ENCODE peak calls at places on chromosomes 3 and 15, in nine cellular contexts. I is cardiac muscle cell, P is brain microvascular endothelial cell, D is H1, C is AG10803, Z is AG04450, K is HFF-Myc, V is body of pancreas, Q is prostate gland. J is an unnamed sample.

GRCh38 chr3:125310623-125311076 is 64.5 kb downstream of the ZNF148 start:
- DNase-seq in I (no peak), P (no peak), D (no peak), C (no peak), Z (no peak), K (no peak), V (peak; percentile 15), Q (no peak), J (no peak)

GRCh38 chr3:99638244-99638948 is at the start of gene COL8A1:
- DNase-seq in I (peak; percentile 77), P (peak; percentile 88), D (peak; percentile 75), C (peak; percentile 90), Z (peak; percentile 47), K (no peak), V (peak; percentile 33), Q (peak; percentile 8), J (peak; percentile 39)

GRCh38 chr3:113898892-113899291 is 48.9 kb upstream of the ZDHHC23 start:
- DNase-seq in I (peak; percentile 73), P (peak; percentile 22), D (no peak), C (peak; percentile 85), Z (no peak), K (no peak), V (no peak), Q (no peak), J (no peak)

GRCh38 chr3:168620854-168621253 is 525.1 kb upstream of the GOLIM4 start:
- DNase-seq in I (peak; percentile 37), P (peak; percentile 38), D (peak; percentile 73), C (no peak), Z (no peak), K (no peak), V (peak; percentile 46), Q (no peak), J (peak; percentile 4)

GRCh38 chr3:109132801-109133473 is 3.6 kb upstream of the C3orf85 start:
- DNase-seq in I (peak; percentile 67), P (no peak), D (no peak), C (no peak), Z (no peak), K (no peak), V (peak; percentile 21), Q (no peak), J (peak; percentile 49)

GRCh38 chr3:38401563-38401962 is 52.1 kb upstream of the ACVR2B start:
- DNase-seq in I (no peak), P (no peak), D (no peak), C (no peak), Z (no peak), K (no peak), V (no peak), Q (no peak), J (no peak)

GRCh38 chr3:55622733-55623132 is 135.6 kb upstream of the WNT5A start:
- DNase-seq in I (no peak), P (no peak), D (no peak), C (peak; percentile 31), Z (no peak), K (no peak), V (no peak), Q (no peak), J (no peak)

GRCh38 chr3:195061756-195062655 is 209.0 kb downstream of the XXYLT1 start:
- DNase-seq in I (no peak), P (no peak), D (no peak), C (no peak), Z (no peak), K (no peak), V (no peak), Q (no peak), J (no peak)

GRCh38 chr3:12780776-12781175 is 15.7 kb upstream of the CAND2 start:
- DNase-seq in I (peak; percentile 11), P (no peak), D (no peak), C (no peak), Z (peak; percentile 36), K (no peak), V (no peak), Q (no peak), J (no peak)

GRCh38 chr15:71455878-71456277 is 340.6 kb downstream of the THSD4 start:
- DNase-seq in I (no peak), P (no peak), D (no peak), C (no peak), Z (no peak), K (no peak), V (no peak), Q (no peak), J (no peak)

GRCh38 chr3:48361928-48362327 is 10.1 kb upstream of the FBXW12 start:
- DNase-seq in I (no peak), P (no peak), D (no peak), C (no peak), Z (no peak), K (no peak), V (no peak), Q (no peak), J (no peak)

GRCh38 chr3:69997486-69998307 is 1.8 kb upstream of the SAMMSON start:
- DNase-seq in I (no peak), P (no peak), D (no peak), C (no peak), Z (no peak), K (no peak), V (no peak), Q (no peak), J (no peak)

GRCh38 chr3:175255698-175256097 is 396.6 kb downstream of the NAALADL2 start:
- DNase-seq in I (peak; percentile 57), P (peak; percentile 42), D (no peak), C (peak; percentile 57), Z (no peak), K (peak; percentile 43), V (no peak), Q (no peak), J (no peak)

GRCh38 chr3:39220551-39221530 is 28.4 kb upstream of the XIRP1 start:
- DNase-seq in I (no peak), P (no peak), D (no peak), C (no peak), Z (no peak), K (no peak), V (no peak), Q (no peak), J (no peak)

DNA sequence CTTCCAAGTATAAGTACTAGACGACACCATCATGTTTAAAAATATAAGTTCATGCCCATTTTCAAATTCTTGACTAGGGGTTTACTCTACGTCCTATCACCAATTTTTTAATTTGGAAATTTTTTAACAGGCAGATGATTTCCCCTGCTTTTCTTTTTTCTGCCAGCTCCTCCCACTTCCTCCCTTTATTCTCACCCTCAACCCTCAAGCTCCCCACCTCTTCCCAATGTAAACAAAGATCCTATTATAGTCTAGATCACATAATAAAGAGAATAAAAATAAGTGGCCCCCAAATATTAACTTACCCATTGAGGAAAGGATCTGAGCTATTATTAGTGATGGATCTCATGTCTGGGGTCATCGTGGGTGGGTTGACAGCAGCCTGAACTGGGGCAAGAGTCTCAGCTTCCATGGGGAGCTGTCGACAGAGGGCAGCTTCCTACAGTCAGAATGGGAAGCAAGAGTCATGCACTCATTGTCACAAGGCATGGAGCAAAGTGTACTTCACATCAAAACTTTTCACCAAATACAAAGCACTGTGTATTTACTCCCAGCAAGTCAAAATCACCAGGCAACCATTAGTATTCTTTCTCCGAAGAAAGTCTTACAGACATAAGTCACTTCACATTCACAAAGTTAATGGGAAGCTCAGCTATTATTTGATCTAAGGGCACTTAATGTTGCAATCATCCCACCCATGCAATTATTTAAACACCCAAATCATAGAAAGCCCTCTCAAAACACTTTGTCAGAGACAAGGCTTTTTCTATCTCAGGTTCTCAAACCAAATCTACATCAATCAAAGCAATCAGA is 53.2 kb downstream of the TM4SF4 start:
- DNase-seq in I (peak; percentile 49), P (no peak), D (no peak), C (no peak), Z (no peak), K (no peak), V (no peak), Q (no peak), J (no peak)
- TF ChIP-seq CTCF in I (peak; percentile 32), P (peak; percentile 62), D (peak; percentile 22), C (peak; percentile 27), Z (peak; percentile 25), K (peak; percentile 17), V (no peak), Q (no peak), J (peak; percentile 29)

GRCh38 chr15:60538129-60538528 is 59.2 kb upstream of the ICE2 start:
- DNase-seq in I (no peak), P (no peak), D (no peak), C (no peak), Z (no peak), K (no peak), V (no peak), Q (no peak), J (no peak)

GRCh38 chr15:60541784-60542617 is 63.1 kb upstream of the ICE2 start:
- DNase-seq in I (no peak), P (no peak), D (no peak), C (peak; percentile 31), Z (no peak), K (no peak), V (no peak), Q (no peak), J (no peak)

GRCh38 chr15:60539017-60539416 is 60.1 kb upstream of the ICE2 start:
- DNase-seq in I (no peak), P (no peak), D (no peak), C (no peak), Z (no peak), K (no peak), V (no peak), Q (no peak), J (no peak)

GRCh38 chr15:60536951-60537350 is 58.0 kb upstream of the ICE2 start:
- DNase-seq in I (no peak), P (no peak), D (no peak), C (no peak), Z (no peak), K (no peak), V (no peak), Q (no peak), J (no peak)

GRCh38 chr15:60539881-60540613 is 61.1 kb upstream of the ICE2 start:
- DNase-seq in I (no peak), P (no peak), D (no peak), C (no peak), Z (no peak), K (no peak), V (no peak), Q (no peak), J (no peak)
- H3K4me3 ChIP-seq in I (no peak overlapping the region), P (no peak overlapping the region), D (no peak overlapping the region), C (no peak overlapping the region), Z (no peak overlapping the region), K (no peak overlapping the region), V (no peak overlapping the region), Q (no peak overlapping the region), J (no peak overlapping the region)

DNA sequence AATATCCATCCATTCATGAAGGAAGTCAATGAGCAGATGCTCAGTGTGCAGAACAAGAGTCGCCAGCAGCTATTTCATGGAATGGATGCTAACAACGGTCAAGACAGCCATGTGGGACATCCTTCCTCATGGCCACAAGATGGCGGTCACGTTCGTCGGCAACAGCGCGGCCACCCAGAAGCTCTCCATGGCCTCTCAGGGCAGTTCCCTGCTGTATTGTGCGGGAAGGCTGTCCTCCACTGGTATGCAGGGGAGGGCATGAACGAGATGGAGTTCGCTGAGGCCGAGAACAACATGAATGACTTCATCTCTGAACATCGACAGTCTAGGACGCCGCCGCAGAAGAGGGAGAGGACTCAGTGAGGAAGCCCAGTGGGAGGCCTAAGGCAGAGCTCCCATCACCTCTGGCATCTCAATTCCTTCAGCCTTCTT is 208.3 kb downstream of the TJP1 start:
- DNase-seq in I (no peak), P (no peak), D (peak; percentile 67), C (no peak), Z (no peak), K (no peak), V (peak; percentile 46), Q (no peak), J (no peak)
- TF ChIP-seq CTCF in I (no peak), P (peak; percentile 23), D (peak; percentile 75), C (no peak), Z (no peak), K (peak; percentile 32), V (no peak), Q (no peak), J (no peak)

GRCh38 chr3:138937690-138938055 is 9.3 kb downstream of the FOXL2 start:
- DNase-seq in I (no peak), P (no peak), D (no peak), C (no peak), Z (no peak), K (no peak), V (no peak), Q (no peak), J (no peak)
- H3K4me3 ChIP-seq in I (no peak overlapping the region), P (no peak overlapping the region), D (no peak overlapping the region), C (no peak overlapping the region), Z (no peak overlapping the region), K (no peak overlapping the region), V (no peak overlapping the region), Q (no peak overlapping the region), J (no peak overlapping the region)

J was measured in astrocyte of the cerebellum.